ENCODE peak calls at places on chromosomes 16 and 17, in four cellular contexts. One of them, this sample, is unnamed.

GRCh38 chr16:16086653-16087446 is 136.4 kb downstream of the ABCC6 start:
- DNase-seq in HepG2: no peak
- DNase-seq in K562: no peak
- DNase-seq in GM12878: no peak
- DNase-seq in this sample: no peak

GRCh38 chr16:5820472-5820871 is 722.9 kb upstream of the EEF2KMT start:
- DNase-seq in HepG2: no peak
- DNase-seq in K562: no peak
- DNase-seq in GM12878: no peak
- DNase-seq in this sample: no peak

GRCh38 chr16:3054965-3055733 is 8.8 kb downstream of the MMP25 start:
- DNase-seq in HepG2: no peak
- DNase-seq in K562: no peak
- DNase-seq in GM12878: no peak
- DNase-seq in this sample: no peak

GRCh38 chr16:48131201-48131600 is 24.6 kb downstream of the ABCC12 start:
- DNase-seq in HepG2: no peak
- DNase-seq in K562: no peak
- DNase-seq in GM12878: no peak
- DNase-seq in this sample: no peak

GRCh38 chr17:20993863-20994778 is 48.7 kb downstream of the USP22 start:
- DNase-seq in HepG2: no peak
- DNase-seq in K562: no peak
- DNase-seq in GM12878: no peak
- DNase-seq in this sample: no peak

GRCh38 chr17:80992948-80993624 is 1.4 kb downstream of the CHMP6 start:
- DNase-seq in HepG2: no peak
- DNase-seq in K562: no peak
- DNase-seq in GM12878: no peak
- DNase-seq in this sample: no peak

GRCh38 chr17:15349119-15349518 is 7.7 kb upstream of the TEKT3 start:
- DNase-seq in HepG2: no peak
- DNase-seq in K562: no peak
- DNase-seq in GM12878: no peak
- DNase-seq in this sample: no peak

GRCh38 chr16:88050952-88051660 is 99.9 kb downstream of the BANP start:
- DNase-seq in HepG2: no peak
- DNase-seq in K562: no peak
- DNase-seq in GM12878: no peak
- DNase-seq in this sample: no peak

GRCh38 chr16:2026461-2027023 is at the start of gene NHERF2:
- DNase-seq in HepG2: no peak
- DNase-seq in K562: peak
- DNase-seq in GM12878: no peak
- DNase-seq in this sample: no peak

GRCh38 chr16:30875881-30876791 is 17.7 kb downstream of the BCL7C start:
- DNase-seq in HepG2: no peak
- DNase-seq in K562: no peak
- DNase-seq in GM12878: peak
- DNase-seq in this sample: no peak

GRCh38 chr17:59830007-59830630 is 62.6 kb downstream of the TUBD1 start:
- DNase-seq in HepG2: no peak
- DNase-seq in K562: no peak
- DNase-seq in GM12878: no peak
- DNase-seq in this sample: no peak

GRCh38 chr16:22225060-22225459 is 19.0 kb downstream of the EEF2K start:
- DNase-seq in HepG2: no peak
- DNase-seq in K562: no peak
- DNase-seq in GM12878: no peak
- DNase-seq in this sample: peak

GRCh38 chr17:42042598-42043319 is 7.6 kb downstream of the C17orf113 start:
- DNase-seq in HepG2: no peak
- DNase-seq in K562: no peak
- DNase-seq in GM12878: no peak
- DNase-seq in this sample: no peak

GRCh38 chr17:32102697-32103096 is 39.6 kb upstream of the RHOT1 start:
- DNase-seq in HepG2: no peak
- DNase-seq in K562: no peak
- DNase-seq in GM12878: no peak
- DNase-seq in this sample: no peak

GRCh38 chr16:68009157-68009735 is 6.5 kb downstream of the DPEP2NB start:
- DNase-seq in HepG2: no peak
- DNase-seq in K562: no peak
- DNase-seq in GM12878: no peak
- DNase-seq in this sample: no peak

GRCh38 chr16:86663691-86664517 is 85.6 kb downstream of the FOXL1 start:
- DNase-seq in HepG2: no peak
- DNase-seq in K562: no peak
- DNase-seq in GM12878: no peak
- DNase-seq in this sample: no peak

GRCh38 chr17:38918129-38918913 is 7.1 kb upstream of the LASP1NB start:
- DNase-seq in HepG2: no peak
- DNase-seq in K562: no peak
- DNase-seq in GM12878: no peak
- DNase-seq in this sample: peak

GRCh38 chr17:66834919-66835454 is at the start of gene CACNG5:
- DNase-seq in HepG2: no peak
- DNase-seq in K562: peak
- DNase-seq in GM12878: no peak
- DNase-seq in this sample: peak

GRCh38 chr16:64196444-64196843 is 925.4 kb downstream of the CDH11 start:
- DNase-seq in HepG2: no peak
- DNase-seq in K562: no peak
- DNase-seq in GM12878: no peak
- DNase-seq in this sample: no peak

GRCh38 chr17:71689782-71690181 is 431.0 kb upstream of the SOX9 start:
- DNase-seq in HepG2: no peak
- DNase-seq in K562: no peak
- DNase-seq in GM12878: no peak
- DNase-seq in this sample: no peak

GRCh38 chr17:41580651-41581365 is 5.9 kb downstream of the KRT14 start:
- DNase-seq in HepG2: no peak
- DNase-seq in K562: no peak
- DNase-seq in GM12878: no peak
- DNase-seq in this sample: no peak

GRCh38 chr16:3101018-3101840 is 2.1 kb upstream of the ZSCAN10 start:
- DNase-seq in HepG2: peak
- DNase-seq in K562: peak
- DNase-seq in GM12878: no peak
- DNase-seq in this sample: no peak

GRCh38 chr17:14903810-14904209 is 361.3 kb downstream of the PMP22 start:
- DNase-seq in HepG2: no peak
- DNase-seq in K562: no peak
- DNase-seq in GM12878: no peak
- DNase-seq in this sample: no peak

GRCh38 chr17:78041401-78042179 is 83.1 kb downstream of the TNRC6C start:
- DNase-seq in HepG2: no peak
- DNase-seq in K562: no peak
- DNase-seq in GM12878: no peak
- DNase-seq in this sample: no peak

GRCh38 chr16:89378947-89379771 is 111.2 kb downstream of the ANKRD11 start:
- DNase-seq in HepG2: no peak
- DNase-seq in K562: no peak
- DNase-seq in GM12878: no peak
- DNase-seq in this sample: no peak

GRCh38 chr16:85279874-85280545 is 167.7 kb upstream of the CIBAR2 start:
- DNase-seq in HepG2: no peak
- DNase-seq in K562: no peak
- DNase-seq in GM12878: no peak
- DNase-seq in this sample: no peak

GRCh38 chr17:13888043-13888442 is 181.3 kb upstream of the COX10 start:
- DNase-seq in HepG2: no peak
- DNase-seq in K562: no peak
- DNase-seq in GM12878: no peak
- DNase-seq in this sample: no peak

GRCh38 chr17:44585315-44585714 is 28.0 kb downstream of the FZD2 start:
- DNase-seq in HepG2: no peak
- DNase-seq in K562: no peak
- DNase-seq in GM12878: no peak
- DNase-seq in this sample: no peak
- TF ChIP-seq SP1 in HepG2: no peak
- TF ChIP-seq SP1 in K562: no peak
- TF ChIP-seq SP1 in GM12878: no peak
- TF ChIP-seq SP1 in this sample: no peak

GRCh38 chr17:2207815-2208515 is 95.6 kb downstream of the SMG6 start:
- DNase-seq in HepG2: no peak
- DNase-seq in K562: no peak
- DNase-seq in GM12878: no peak
- DNase-seq in this sample: no peak
- TF ChIP-seq TAF1 in HepG2: no peak
- TF ChIP-seq TAF1 in K562: no peak
- TF ChIP-seq TAF1 in GM12878: no peak
- TF ChIP-seq TAF1 in this sample: no peak

DNA sequence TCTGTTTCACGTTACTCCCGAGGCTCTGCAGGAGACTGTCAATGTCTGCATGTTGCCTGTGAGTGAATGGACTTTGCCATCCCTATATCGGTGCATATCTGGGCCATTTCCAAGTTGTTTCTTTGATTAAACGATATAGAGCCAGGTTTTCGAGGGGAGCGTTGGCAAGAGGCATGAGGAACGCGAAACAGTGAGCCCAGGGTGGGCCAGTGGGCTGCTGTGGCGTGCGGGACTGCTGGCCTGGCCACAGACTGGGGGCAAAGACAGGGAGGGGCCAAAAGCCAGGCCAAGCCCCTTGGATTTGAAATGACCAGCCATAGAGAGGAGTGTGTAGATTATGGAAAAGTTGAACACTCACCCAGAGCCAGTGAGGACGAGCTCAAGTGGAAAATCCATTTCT is 3.5 kb downstream of the CRHR1 start:
- DNase-seq in HepG2: no peak
- DNase-seq in K562: no peak
- DNase-seq in GM12878: no peak
- DNase-seq in this sample: no peak
- TF ChIP-seq SP1 in HepG2: no peak
- TF ChIP-seq SP1 in K562: no peak
- TF ChIP-seq SP1 in GM12878: no peak
- TF ChIP-seq SP1 in this sample: no peak

GRCh38 chr17:82566129-82566995 is 46.8 kb downstream of the FOXK2 start:
- DNase-seq in HepG2: no peak
- DNase-seq in K562: no peak
- DNase-seq in GM12878: no peak
- DNase-seq in this sample: no peak
- TF ChIP-seq TAF1 in HepG2: no peak
- TF ChIP-seq TAF1 in K562: no peak
- TF ChIP-seq TAF1 in GM12878: no peak
- TF ChIP-seq TAF1 in this sample: no peak

DNA sequence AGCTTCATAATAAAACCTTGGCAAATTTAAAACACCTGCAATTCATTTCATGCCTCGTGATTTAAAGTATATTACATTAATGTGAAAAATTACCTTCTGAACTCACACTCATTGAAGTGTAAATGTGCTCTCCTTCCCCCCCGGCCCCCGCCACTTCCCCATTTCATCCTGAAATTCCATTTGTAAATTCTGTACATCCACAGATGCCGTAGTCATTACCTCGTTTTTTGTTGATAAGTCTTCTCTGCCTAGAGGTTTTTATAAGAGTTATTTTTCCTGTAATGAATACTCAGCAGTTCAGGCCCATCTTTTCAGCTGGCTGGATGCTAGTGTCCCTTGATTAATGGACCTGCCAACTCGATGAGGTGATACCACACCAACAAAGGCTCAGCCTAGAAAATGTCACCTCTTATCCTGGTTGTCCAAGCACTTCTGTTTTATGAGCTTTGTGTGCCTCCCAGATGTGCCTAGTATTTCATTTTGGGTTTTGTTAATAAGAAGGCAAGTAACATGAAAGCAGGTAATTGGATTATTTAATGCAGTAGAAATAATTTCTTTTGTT is 64.8 kb upstream of the KIFC3 start:
- DNase-seq in HepG2: no peak
- DNase-seq in K562: no peak
- DNase-seq in GM12878: no peak
- DNase-seq in this sample: no peak
- TF ChIP-seq SP1 in HepG2: no peak
- TF ChIP-seq SP1 in K562: no peak
- TF ChIP-seq SP1 in GM12878: no peak
- TF ChIP-seq SP1 in this sample: no peak

GRCh38 chr16:4790871-4791270 is 2.7 kb upstream of the SEPTIN12 start:
- DNase-seq in HepG2: no peak
- DNase-seq in K562: no peak
- DNase-seq in GM12878: no peak
- DNase-seq in this sample: no peak
- TF ChIP-seq TAF1 in HepG2: no peak
- TF ChIP-seq TAF1 in K562: no peak
- TF ChIP-seq TAF1 in GM12878: no peak
- TF ChIP-seq TAF1 in this sample: no peak

GRCh38 chr17:8254881-8255280 is 5.8 kb downstream of the PFAS start:
- DNase-seq in HepG2: no peak
- DNase-seq in K562: no peak
- DNase-seq in GM12878: no peak
- DNase-seq in this sample: no peak

GRCh38 chr17:8249621-8250020 is 532 bp downstream of the PFAS start:
- DNase-seq in HepG2: no peak
- DNase-seq in K562: no peak
- DNase-seq in GM12878: no peak
- DNase-seq in this sample: no peak

GRCh38 chr17:8248751-8249607 is at the start of gene PFAS:
- DNase-seq in HepG2: peak
- DNase-seq in K562: peak
- DNase-seq in GM12878: peak
- DNase-seq in this sample: peak

GRCh38 chr17:8253801-8254200 is 4.7 kb downstream of the PFAS start:
- DNase-seq in HepG2: no peak
- DNase-seq in K562: no peak
- DNase-seq in GM12878: no peak
- DNase-seq in this sample: no peak

GRCh38 chr17:8250101-8250500 is 1.0 kb downstream of the PFAS start:
- DNase-seq in HepG2: no peak
- DNase-seq in K562: no peak
- DNase-seq in GM12878: no peak
- DNase-seq in this sample: no peak
- TF ChIP-seq SP1 in HepG2: no peak
- TF ChIP-seq SP1 in K562: no peak
- TF ChIP-seq SP1 in GM12878: no peak
- TF ChIP-seq SP1 in this sample: no peak

DNA sequence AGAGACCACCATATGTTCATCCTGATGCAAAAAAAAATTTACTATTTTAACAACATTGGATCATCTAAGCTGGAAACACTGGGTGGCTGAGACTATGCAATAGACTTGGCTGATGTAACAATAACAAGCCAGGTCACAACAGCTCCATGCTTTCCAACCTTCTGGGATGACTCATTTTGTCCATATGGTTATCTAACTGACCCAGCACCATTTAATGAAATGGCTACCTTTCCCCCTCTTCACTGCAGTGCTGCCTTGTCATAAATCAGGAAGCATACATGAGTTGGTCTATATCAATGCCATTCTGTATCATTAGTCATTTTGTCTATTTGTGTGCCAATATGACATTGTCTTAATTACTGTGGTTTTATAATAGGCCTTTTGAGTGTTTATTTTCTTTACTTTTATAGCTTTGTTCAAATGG is 217.6 kb upstream of the KCNJ16 start:
- DNase-seq in HepG2: no peak
- DNase-seq in K562: peak
- DNase-seq in GM12878: no peak
- DNase-seq in this sample: no peak
- TF ChIP-seq TAF1 in HepG2: no peak
- TF ChIP-seq TAF1 in K562: no peak
- TF ChIP-seq TAF1 in GM12878: no peak
- TF ChIP-seq TAF1 in this sample: no peak

GRCh38 chr17:46163316-46163715 is 29.9 kb downstream of the KANSL1 start:
- DNase-seq in HepG2: no peak
- DNase-seq in K562: no peak
- DNase-seq in GM12878: no peak
- DNase-seq in this sample: no peak
- TF ChIP-seq SP1 in HepG2: no peak
- TF ChIP-seq SP1 in K562: no peak
- TF ChIP-seq SP1 in GM12878: no peak
- TF ChIP-seq SP1 in this sample: no peak

This sample was measured in H1.